ENCODE peak calls at places on chromosome 2, in five cellular contexts. C, B, F, Z and P are unnamed samples.

GRCh38 chr2:240935101-240935876 is 29.2 kb downstream of the CROCC2 start:
- DNase-seq in C (peak), B (no peak), F (peak), Z (no peak), P (no peak)

GRCh38 chr2:101972621-101973434 is 18.9 kb upstream of the IL1R2 start:
- DNase-seq in C (no peak), B (no peak), F (no peak), Z (no peak), P (no peak)

GRCh38 chr2:122565364-122565763 is 809.9 kb downstream of the TSN start:
- DNase-seq in C (no peak), B (no peak), F (no peak), Z (no peak), P (no peak)

GRCh38 chr2:177342736-177343135 is 49.8 kb upstream of the AGPS start:
- DNase-seq in C (no peak), B (no peak), F (no peak), Z (no peak), P (no peak)

GRCh38 chr2:29014811-29015414 is 33.8 kb downstream of the TOGARAM2 start:
- DNase-seq in C (no peak), B (no peak), F (no peak), Z (peak), P (no peak)

GRCh38 chr2:112021781-112022231 is 33.3 kb upstream of the TMEM87B start:
- DNase-seq in C (no peak), B (no peak), F (no peak), Z (peak), P (no peak)

GRCh38 chr2:43219383-43220228 is 6.8 kb downstream of the ZFP36L2 start:
- DNase-seq in C (peak), B (peak), F (peak), Z (peak), P (peak)

GRCh38 chr2:47531378-47532042 is 128.6 kb downstream of the MSH2 start:
- DNase-seq in C (no peak), B (no peak), F (no peak), Z (no peak), P (no peak)

GRCh38 chr2:30346475-30347169 is 100.4 kb upstream of the LCLAT1 start:
- DNase-seq in C (peak), B (no peak), F (peak), Z (no peak), P (no peak)

GRCh38 chr2:201929627-201930026 is 104.0 kb upstream of the FZD7 start:
- DNase-seq in C (no peak), B (no peak), F (no peak), Z (no peak), P (no peak)

GRCh38 chr2:13240789-13241487 is 524.2 kb downstream of the TRIB2 start:
- DNase-seq in C (no peak), B (no peak), F (no peak), Z (no peak), P (no peak)

GRCh38 chr2:147356157-147356556 is 488.7 kb upstream of the ACVR2A start:
- DNase-seq in C (no peak), B (no peak), F (no peak), Z (no peak), P (no peak)

GRCh38 chr2:60882971-60883753 is 1.8 kb downstream of the REL start:
- DNase-seq in C (no peak), B (peak), F (no peak), Z (peak), P (no peak)

GRCh38 chr2:98910349-98911125 is 25.5 kb downstream of the CRACDL start:
- DNase-seq in C (no peak), B (no peak), F (peak), Z (no peak), P (no peak)

GRCh38 chr2:26848336-26849055 is 564 bp downstream of the DPYSL5 start:
- DNase-seq in C (no peak), B (no peak), F (peak), Z (no peak), P (no peak)

GRCh38 chr2:71276311-71277158 is 49.6 kb upstream of the PAIP2B start:
- DNase-seq in C (peak), B (peak), F (peak), Z (peak), P (peak)

GRCh38 chr2:12844511-12844910 is 127.8 kb downstream of the TRIB2 start:
- DNase-seq in C (no peak), B (no peak), F (no peak), Z (no peak), P (no peak)

GRCh38 chr2:72765997-72766609 is 59.7 kb downstream of the EXOC6B start:
- DNase-seq in C (no peak), B (no peak), F (no peak), Z (no peak), P (no peak)

GRCh38 chr2:150466770-150467640 is 20.5 kb downstream of the RND3 start:
- DNase-seq in C (no peak), B (no peak), F (no peak), Z (no peak), P (no peak)

GRCh38 chr2:203835867-203836800 is 31.4 kb upstream of the CTLA4 start:
- DNase-seq in C (no peak), B (no peak), F (no peak), Z (no peak), P (no peak)

GRCh38 chr2:152804687-152805408 is 86.4 kb downstream of the ARL6IP6 start:
- DNase-seq in C (no peak), B (no peak), F (no peak), Z (no peak), P (no peak)

GRCh38 chr2:135182190-135182589 is 130.1 kb downstream of the RAB3GAP1 start:
- DNase-seq in C (no peak), B (no peak), F (no peak), Z (no peak), P (no peak)

GRCh38 chr2:84894131-84894586 is 11.3 kb upstream of the TMSB10 start:
- DNase-seq in C (peak), B (no peak), F (peak), Z (no peak), P (no peak)

GRCh38 chr2:55555977-55556376 is 36.5 kb downstream of the CFAP36 start:
- DNase-seq in C (no peak), B (no peak), F (no peak), Z (no peak), P (no peak)

GRCh38 chr2:109150559-109150958 is 21.6 kb downstream of the SH3RF3 start:
- DNase-seq in C (no peak), B (no peak), F (no peak), Z (no peak), P (no peak)

GRCh38 chr2:6968319-6969100 is 51.3 kb downstream of the RNF144A start:
- DNase-seq in C (no peak), B (no peak), F (no peak), Z (no peak), P (peak)

GRCh38 chr2:217379807-217380206 is 519.9 kb upstream of the TNP1 start:
- DNase-seq in C (no peak), B (no peak), F (no peak), Z (no peak), P (no peak)

GRCh38 chr2:191376981-191377629 is 131.9 kb downstream of the MYO1B start:
- DNase-seq in C (no peak), B (peak), F (no peak), Z (peak), P (peak)

GRCh38 chr2:102114290-102114721 is 28.2 kb upstream of the IL1R1 start:
- DNase-seq in C (no peak), B (peak), F (no peak), Z (no peak), P (peak)

GRCh38 chr2:242059566-242059965 is 190.0 kb downstream of the RTP5 start:
- DNase-seq in C (no peak), B (no peak), F (no peak), Z (no peak), P (no peak)

GRCh38 chr2:143688248-143688647 is 559.0 kb downstream of the ARHGAP15 start:
- DNase-seq in C (no peak), B (no peak), F (no peak), Z (no peak), P (no peak)

GRCh38 chr2:168758970-168759820 is 43.2 kb upstream of the NOSTRIN start:
- DNase-seq in C (no peak), B (peak), F (no peak), Z (peak), P (peak)

GRCh38 chr2:27518113-27518781 is 21.6 kb downstream of the GCKR start:
- DNase-seq in C (no peak), B (no peak), F (no peak), Z (no peak), P (peak)

GRCh38 chr2:27792759-27793158 is 21.2 kb downstream of the MRPL33 start:
- DNase-seq in C (no peak), B (no peak), F (no peak), Z (no peak), P (no peak)

GRCh38 chr2:172970660-172971059 is 105.0 kb upstream of the MAP3K20 start:
- DNase-seq in C (no peak), B (no peak), F (no peak), Z (no peak), P (no peak)

GRCh38 chr2:122663737-122664136 is 908.3 kb downstream of the TSN start:
- DNase-seq in C (no peak), B (no peak), F (no peak), Z (no peak), P (no peak)

GRCh38 chr2:127857494-127857818 is 499 bp downstream of the POLR2D start:
- DNase-seq in C (peak), B (no peak), F (no peak), Z (peak), P (no peak)

GRCh38 chr2:201973316-201973715 is 60.3 kb upstream of the FZD7 start:
- DNase-seq in C (no peak), B (no peak), F (no peak), Z (no peak), P (no peak)

GRCh38 chr2:11244091-11244826 is 89.0 kb downstream of the SLC66A3 start:
- DNase-seq in C (no peak), B (no peak), F (no peak), Z (no peak), P (peak)

GRCh38 chr2:20543579-20543887 is 96.7 kb downstream of the RHOB start:
- DNase-seq in C (no peak), B (no peak), F (no peak), Z (no peak), P (no peak)
- TF ChIP-seq ATF2 in C (no peak), B (no peak), F (no peak), Z (no peak), P (no peak)

GRCh38 chr2:161571051-161571429 is 53.2 kb upstream of the SLC4A10 start:
- DNase-seq in C (no peak), B (no peak), F (no peak), Z (no peak), P (no peak)

GRCh38 chr2:161580426-161580825 is 43.8 kb upstream of the SLC4A10 start:
- DNase-seq in C (no peak), B (no peak), F (no peak), Z (no peak), P (no peak)

GRCh38 chr2:161578998-161579397 is 45.2 kb upstream of the SLC4A10 start:
- DNase-seq in C (no peak), B (no peak), F (no peak), Z (no peak), P (no peak)

GRCh38 chr2:161580021-161580420 is 44.2 kb upstream of the SLC4A10 start:
- DNase-seq in C (no peak), B (no peak), F (no peak), Z (no peak), P (no peak)

DNA sequence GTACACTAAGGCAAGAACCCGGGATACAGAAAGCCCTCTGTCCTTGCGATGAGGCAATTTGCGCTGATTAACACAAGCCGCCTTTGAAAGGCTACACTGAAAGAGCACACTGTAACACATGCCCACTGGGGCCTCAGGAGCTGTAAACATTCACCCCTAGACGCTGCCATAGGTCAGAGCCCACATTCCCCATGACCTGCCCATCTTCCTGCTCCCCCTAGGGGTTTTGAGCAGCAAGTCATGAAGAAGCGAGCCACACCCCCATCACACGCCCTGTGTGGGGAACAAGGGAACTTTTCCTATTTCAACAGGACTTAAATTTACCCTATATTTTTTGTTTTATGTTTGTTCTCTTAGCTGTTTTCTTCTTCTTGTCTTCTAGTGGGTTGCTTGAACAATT is 47.8 kb upstream of the SLC4A10 start:
- DNase-seq in C (peak), B (no peak), F (peak), Z (peak), P (peak)
- TF ChIP-seq ATF2 in C (no peak), B (no peak), F (no peak), Z (no peak), P (no peak)

GRCh38 chr2:236503583-236503982 is 66.0 kb upstream of the ACKR3 start:
- DNase-seq in C (no peak), B (no peak), F (no peak), Z (no peak), P (no peak)

GRCh38 chr2:236505648-236506047 is 64.0 kb upstream of the ACKR3 start:
- DNase-seq in C (no peak), B (no peak), F (no peak), Z (no peak), P (no peak)

GRCh38 chr2:236505071-236505470 is 64.6 kb upstream of the ACKR3 start:
- DNase-seq in C (no peak), B (no peak), F (no peak), Z (no peak), P (no peak)

GRCh38 chr2:236510049-236510448 is 59.6 kb upstream of the ACKR3 start:
- DNase-seq in C (no peak), B (no peak), F (no peak), Z (no peak), P (no peak)

GRCh38 chr2:236507393-236508085 is 62.1 kb upstream of the ACKR3 start:
- DNase-seq in C (peak), B (no peak), F (peak), Z (no peak), P (no peak)
- TF ChIP-seq ATF2 in C (no peak), B (no peak), F (no peak), Z (no peak), P (no peak)

GRCh38 chr2:189819297-189819704 is 35.1 kb downstream of the PMS1 start:
- DNase-seq in C (no peak), B (no peak), F (no peak), Z (no peak), P (no peak)
- TF ChIP-seq ATF2 in C (no peak), B (no peak), F (no peak), Z (no peak), P (no peak)